ENCODE peak calls at places on chromosomes 4 and X, in seven cellular contexts. E is CD4-positive, alpha-beta memory T cell; S is Peyer's patch; V is ovary; J is IMR-90; D is CD4-positive, CD25-positive, alpha-beta regulatory T cell; G is lower lobe of right lung. N is an unnamed sample.

GRCh38 chrX:12139934-12140611 is 1.8 kb downstream of the FRMPD4 start:
- DNase-seq in E (no peak), S (no peak), V (no peak), J (peak; percentile 24), D (no peak), G (no peak), N (no peak)

GRCh38 chrX:43973249-43973672 is at the start of gene NDP:
- DNase-seq in E (no peak), S (no peak), V (peak; percentile 34), J (no peak), D (no peak), G (no peak), N (no peak)

GRCh38 chr4:141609243-141609642 is 27.1 kb upstream of the IL15 start:
- DNase-seq in E (no peak), S (no peak), V (no peak), J (no peak), D (no peak), G (peak; percentile 50), N (no peak)

GRCh38 chr4:20474119-20474518 is 222.4 kb downstream of the SLIT2 start:
- DNase-seq in E (no peak), S (no peak), V (no peak), J (peak; percentile 43), D (no peak), G (no peak), N (no peak)

GRCh38 chrX:3442685-3443084 is 96.2 kb upstream of the MXRA5 start:
- DNase-seq in E (no peak), S (no peak), V (no peak), J (no peak), D (no peak), G (no peak), N (no peak)

GRCh38 chr4:128698386-128698785 is 111.1 kb upstream of the JADE1 start:
- DNase-seq in E (no peak), S (no peak), V (no peak), J (no peak), D (no peak), G (no peak), N (no peak)

GRCh38 chrX:13759152-13759718 is 24.7 kb downstream of the OFD1 start:
- DNase-seq in E (no peak), S (no peak), V (no peak), J (no peak), D (no peak), G (no peak), N (peak; percentile 76)

GRCh38 chr4:75207902-75208301 is 275.0 kb downstream of the PARM1 start:
- DNase-seq in E (no peak), S (no peak), V (no peak), J (no peak), D (no peak), G (no peak), N (no peak)

GRCh38 chrX:46602468-46603102 is 29.0 kb downstream of the CHST7 start:
- DNase-seq in E (no peak), S (no peak), V (no peak), J (no peak), D (no peak), G (no peak), N (no peak)

GRCh38 chr4:19063662-19064061 is 1042.1 kb upstream of the LCORL start:
- DNase-seq in E (no peak), S (no peak), V (no peak), J (no peak), D (no peak), G (no peak), N (no peak)

GRCh38 chrX:100424012-100424411 is 13.9 kb upstream of the PCDH19 start:
- DNase-seq in E (no peak), S (no peak), V (no peak), J (no peak), D (no peak), G (no peak), N (no peak)

GRCh38 chr4:14111730-14112171 is 484.2 kb upstream of the BOD1L1 start:
- DNase-seq in E (no peak), S (no peak), V (no peak), J (peak; percentile 13), D (no peak), G (no peak), N (no peak)

GRCh38 chrX:68121371-68121770 is 311.9 kb downstream of the OPHN1 start:
- DNase-seq in E (no peak), S (no peak), V (no peak), J (no peak), D (no peak), G (no peak), N (no peak)

DNA sequence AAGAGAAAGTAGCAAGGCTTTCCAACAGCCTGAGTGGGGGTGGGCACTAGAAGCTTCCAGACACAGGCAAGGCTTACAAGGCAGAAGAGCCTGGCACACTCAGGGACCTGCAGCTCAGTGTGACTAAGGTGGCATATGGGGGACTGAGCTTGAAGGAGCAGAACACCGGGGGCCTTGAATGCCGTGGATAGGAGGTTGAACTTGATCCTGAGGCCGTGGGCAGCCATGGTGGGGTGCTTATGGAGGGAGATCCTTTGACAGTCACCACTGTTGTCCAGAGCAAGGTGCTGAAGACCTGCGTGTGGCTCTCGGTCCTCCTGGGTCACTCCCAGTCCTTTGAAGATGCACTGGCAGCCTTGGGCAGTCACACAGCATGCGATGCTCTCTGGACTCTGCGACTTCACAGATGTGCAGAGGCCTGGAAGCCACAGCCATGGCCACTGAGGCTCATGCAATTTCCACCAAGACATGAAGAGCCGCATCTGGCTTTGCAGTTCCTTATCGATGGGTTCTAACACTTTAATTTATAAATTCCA is 18.3 kb downstream of the C4orf50 start:
- DNase-seq in E (no peak), S (peak; percentile 27), V (no peak), J (no peak), D (no peak), G (no peak), N (no peak)
- H3K27me3 ChIP-seq in E (no peaks in the 10 kb centered on the region), S (no peaks in the 10 kb centered on the region), V (no peaks in the 10 kb centered on the region), J (no peaks in the 10 kb centered on the region), D (no peaks in the 10 kb centered on the region), G (peaks cover 7% of the 10 kb centered on the region), N (no peaks in the 10 kb centered on the region)

GRCh38 chr4:1084394-1084793 is 29.0 kb downstream of the RNF212 start:
- DNase-seq in E (no peak), S (no peak), V (no peak), J (no peak), D (no peak), G (no peak), N (no peak)

GRCh38 chr4:1084796-1085403 is 28.5 kb downstream of the RNF212 start:
- DNase-seq in E (no peak), S (peak; percentile 35), V (no peak), J (no peak), D (no peak), G (no peak), N (no peak)

GRCh38 chr4:1085404-1085799 is 28.0 kb downstream of the RNF212 start:
- DNase-seq in E (no peak), S (no peak), V (no peak), J (no peak), D (no peak), G (no peak), N (no peak)

GRCh38 chr4:1087371-1087770 is 26.0 kb downstream of the RNF212 start:
- DNase-seq in E (no peak), S (no peak), V (no peak), J (no peak), D (no peak), G (no peak), N (no peak)

DNA sequence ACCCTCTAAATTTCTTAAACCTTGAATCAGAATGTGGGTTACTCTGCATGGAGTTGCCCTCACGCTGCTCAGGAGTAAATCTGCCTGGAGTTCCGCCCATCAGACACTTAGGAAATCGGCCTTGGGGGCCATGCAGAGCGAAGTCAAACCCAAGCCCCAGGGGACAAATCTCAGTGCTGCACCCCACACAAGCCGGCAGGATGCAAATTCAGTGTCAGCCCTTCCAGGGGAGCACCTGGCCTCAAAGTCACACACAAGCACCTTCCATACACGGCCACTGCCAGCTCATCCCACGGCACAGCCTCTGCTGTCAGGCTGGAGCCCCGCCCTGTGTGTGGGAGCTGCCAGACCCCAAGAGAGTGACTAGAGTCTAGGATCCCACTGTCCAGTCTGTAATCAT is 27.4 kb downstream of the RNF212 start:
- DNase-seq in E (no peak), S (no peak), V (no peak), J (no peak), D (no peak), G (no peak), N (no peak)
- H3K27me3 ChIP-seq in E (no peaks in the 10 kb centered on the region), S (no peaks in the 10 kb centered on the region), V (no peaks in the 10 kb centered on the region), J (peaks cover 29% of the 10 kb centered on the region), D (no peaks in the 10 kb centered on the region), G (no peaks in the 10 kb centered on the region), N (no peaks in the 10 kb centered on the region)

DNA sequence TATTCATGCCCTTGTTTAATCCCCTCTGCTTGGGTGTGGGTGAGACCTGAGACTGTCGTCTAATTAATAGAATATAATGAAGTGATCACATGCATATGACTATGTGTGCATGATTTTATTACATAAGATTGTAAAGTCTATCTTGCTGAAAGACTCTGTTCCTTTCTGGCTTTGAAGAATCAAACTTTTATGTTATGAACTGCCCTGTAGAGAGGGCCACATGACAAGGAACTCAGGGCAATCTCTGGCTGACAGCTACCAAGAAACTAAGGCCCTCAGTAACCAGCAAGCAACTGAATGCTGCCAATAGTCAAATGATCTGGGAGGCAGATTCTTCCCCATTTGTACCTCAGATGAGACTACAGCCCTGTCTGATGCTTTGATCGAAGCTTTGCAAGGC is 13.5 kb downstream of the TSPAN7 start:
- DNase-seq in E (no peak), S (no peak), V (no peak), J (no peak), D (no peak), G (no peak), N (no peak)
- H3K27me3 ChIP-seq in E (no peaks in the 10 kb centered on the region), S (no peaks in the 10 kb centered on the region), V (no peaks in the 10 kb centered on the region), J (peaks cover 3% of the 10 kb centered on the region), D (no peaks in the 10 kb centered on the region), G (no peaks in the 10 kb centered on the region), N (no peaks in the 10 kb centered on the region)

GRCh38 chr4:1079711-1080265 is 33.6 kb downstream of the RNF212 start:
- DNase-seq in E (no peak), S (peak; percentile 17), V (no peak), J (no peak), D (no peak), G (no peak), N (no peak)

GRCh38 chr4:1082215-1083182 is 30.9 kb downstream of the RNF212 start:
- DNase-seq in E (no peak), S (peak; percentile 85), V (no peak), J (peak; percentile 70), D (no peak), G (peak; percentile 86), N (no peak)

GRCh38 chr4:1080432-1080831 is 32.9 kb downstream of the RNF212 start:
- DNase-seq in E (no peak), S (peak; percentile 26), V (no peak), J (no peak), D (no peak), G (no peak), N (no peak)

GRCh38 chr4:1081689-1082040 is 31.7 kb downstream of the RNF212 start:
- DNase-seq in E (no peak), S (peak; percentile 35), V (no peak), J (peak; percentile 63), D (no peak), G (no peak), N (no peak)

DNA sequence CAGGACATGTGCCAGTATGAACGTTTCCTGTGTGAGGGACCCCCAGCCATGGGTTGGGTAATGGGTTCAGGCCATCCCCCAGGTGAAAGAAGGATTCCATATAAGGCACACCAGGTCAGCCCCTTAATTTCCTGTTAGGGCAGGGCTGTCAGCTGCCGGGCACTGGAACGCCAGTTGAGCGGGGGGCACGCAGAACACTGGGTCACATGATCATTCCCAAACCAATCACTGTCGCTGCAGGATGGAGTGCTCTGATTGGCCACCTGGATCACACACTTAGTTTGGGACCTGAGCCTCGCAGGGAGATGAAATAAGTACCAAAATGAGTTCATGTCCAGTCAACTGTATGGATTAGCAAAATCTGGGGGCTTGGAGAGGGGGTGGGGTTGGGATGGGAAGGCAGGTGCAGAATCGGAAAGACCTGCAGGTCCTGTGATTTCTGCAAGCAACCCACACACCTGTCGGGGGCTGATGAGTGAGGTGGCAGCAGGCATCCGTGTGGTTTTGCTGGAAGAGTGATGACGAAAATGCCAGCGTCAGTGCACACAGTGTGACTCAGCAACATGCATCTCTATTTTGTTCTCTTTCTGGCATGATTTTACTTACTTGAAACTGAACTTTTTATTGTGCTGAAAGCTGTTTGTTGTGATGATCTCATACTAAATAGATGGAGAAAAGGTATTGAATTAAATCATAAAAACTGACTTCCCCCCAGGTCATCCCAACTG is 32.2 kb downstream of the RNF212 start:
- DNase-seq in E (peak; percentile 8), S (peak; percentile 30), V (no peak), J (peak; percentile 71), D (no peak), G (no peak), N (no peak)
- H3K27me3 ChIP-seq in E (no peaks in the 10 kb centered on the region), S (no peaks in the 10 kb centered on the region), V (no peaks in the 10 kb centered on the region), J (peaks cover 20% of the 10 kb centered on the region), D (no peaks in the 10 kb centered on the region), G (no peaks in the 10 kb centered on the region), N (no peaks in the 10 kb centered on the region)